ENCODE peak calls at places on chromosomes 1 and 21, in six cellular contexts. Q is heart left ventricle, G is fibroblast of mammary gland, O is NCI-H460, Z is HCEC 1CT, H is fibroblast of lung. L is an unnamed sample.

GRCh38 chr1:231776006-231776707 is 149.6 kb downstream of the DISC1 start:
- DNase-seq in Z (no peak), O (no peak), H (peak), Q (no peak), G (peak), L (no peak)

GRCh38 chr1:34582356-34582755 is 172.5 kb upstream of the GJB5 start:
- DNase-seq in Z (no peak), G (no peak), H (no peak), Q (no peak), O (no peak), L (no peak)

GRCh38 chr1:177010246-177010825 is 154.2 kb downstream of the ASTN1 start:
- DNase-seq in Q (no peak), G (no peak), Z (no peak), O (no peak), H (no peak), L (no peak)

GRCh38 chr1:81877940-81878339 is 77.2 kb downstream of the ADGRL2 start:
- DNase-seq in Q (no peak), Z (no peak), G (no peak), O (no peak), H (no peak), L (no peak)

GRCh38 chr1:31038360-31038759 is 27.2 kb downstream of the PUM1 start:
- DNase-seq in Z (peak), G (peak), H (peak), O (no peak), Q (no peak), L (no peak)

GRCh38 chr1:157419845-157420542 is 132.3 kb downstream of the FCRL5 start:
- DNase-seq in Z (no peak), G (no peak), Q (no peak), H (no peak), O (no peak), L (no peak)

GRCh38 chr1:112849425-112849966 is 106.5 kb downstream of the SLC16A1 start:
- DNase-seq in G (peak), Q (peak), O (no peak), Z (no peak), H (peak), L (no peak)

GRCh38 chr1:77824694-77825355 is 45.4 kb downstream of the MIGA1 start:
- DNase-seq in H (no peak), Z (no peak), G (peak), O (no peak), Q (no peak), L (peak)

GRCh38 chr1:46692806-46693770 is 21.4 kb downstream of the TEX38 start:
- DNase-seq in Z (no peak), O (no peak), H (no peak), Q (no peak), G (no peak), L (no peak)

GRCh38 chr1:231351816-231352215 is 13.7 kb downstream of the SPRTN start:
- DNase-seq in Q (no peak), Z (no peak), G (no peak), O (no peak), H (no peak), L (no peak)

GRCh38 chr1:174990382-174990999 is 9.3 kb upstream of the CACYBP start:
- DNase-seq in G (peak), Q (no peak), Z (peak), O (peak), H (peak), L (no peak)

GRCh38 chr21:38921511-38922215 is 115.9 kb downstream of the ETS2 start:
- DNase-seq in O (no peak), G (peak), H (no peak), Q (no peak), Z (peak), L (no peak)

GRCh38 chr1:33346921-33347649 is 26.2 kb upstream of the A3GALT2 start:
- DNase-seq in Z (peak), G (peak), H (peak), Q (peak), O (peak), L (no peak)

GRCh38 chr1:185719021-185719420 is 15.2 kb upstream of the HMCN1 start:
- DNase-seq in Q (peak), G (peak), H (peak), O (peak), Z (peak), L (no peak)

GRCh38 chr1:7000720-7001119 is 215.5 kb downstream of the CAMTA1 start:
- DNase-seq in G (no peak), Z (no peak), O (no peak), H (no peak), Q (no peak), L (no peak)

GRCh38 chr1:209383907-209384709 is 199.4 kb upstream of the CAMK1G start:
- DNase-seq in H (no peak), G (no peak), O (no peak), Z (no peak), Q (no peak), L (no peak)

GRCh38 chr1:84959294-84959693 is 37.6 kb downstream of the MCOLN2 start:
- DNase-seq in G (no peak), H (no peak), Q (no peak), Z (peak), O (no peak), L (no peak)

L was measured in lower lobe of right lung.